ENCODE peak calls at places on chromosomes 3 and 15, in eight cellular contexts. T, H, E, U, Y, O, L and C are unnamed samples.

GRCh38 chr3:30505866-30506517 is 100.4 kb upstream of the TGFBR2 start:
- DNase-seq in Y (no peak), T (no peak), U (peak), H (no peak), L (no peak), E (no peak), O (no peak), C (peak)

GRCh38 chr3:148218222-148218621 is 479.5 kb upstream of the AGTR1 start:
- DNase-seq in L (no peak), E (no peak), U (no peak), H (no peak), O (no peak), Y (no peak), T (no peak), C (peak)

GRCh38 chr3:73419179-73419803 is 205.4 kb downstream of the PDZRN3 start:
- DNase-seq in E (peak), Y (no peak), O (no peak), H (no peak), T (no peak), U (peak), L (no peak), C (peak)

GRCh38 chr15:38545179-38545578 is 19.4 kb downstream of the RASGRP1 start:
- DNase-seq in Y (no peak), L (no peak), E (no peak), O (no peak), T (no peak), U (no peak), H (no peak), C (peak)

GRCh38 chr3:63779227-63779626 is 39.9 kb upstream of the C3orf49 start:
- DNase-seq in E (no peak), T (no peak), O (no peak), Y (no peak), H (no peak), L (no peak), U (no peak), C (no peak)

GRCh38 chr15:90099868-90100854 is 2.1 kb downstream of the IDH2 start:
- DNase-seq in T (no peak), U (peak), Y (no peak), O (peak), L (no peak), E (peak), H (no peak), C (peak)

GRCh38 chr3:71987828-71988227 is 202.9 kb upstream of the PROK2 start:
- DNase-seq in L (no peak), E (peak), O (no peak), T (peak), U (no peak), Y (no peak), H (no peak), C (no peak)

GRCh38 chr3:109081746-109082510 is 36.0 kb downstream of the MORC1 start:
- DNase-seq in O (no peak), T (peak), E (peak), L (no peak), U (peak), H (no peak), Y (peak), C (peak)

GRCh38 chr15:68230157-68231100 is 901 bp upstream of the CLN6 start:
- DNase-seq in T (no peak), U (no peak), Y (no peak), E (no peak), H (no peak), O (no peak), L (no peak), C (no peak)

GRCh38 chr15:38029741-38030140 is 95.3 kb downstream of the TMCO5A start:
- DNase-seq in Y (no peak), O (no peak), L (no peak), H (no peak), E (peak), U (peak), T (peak), C (peak)

GRCh38 chr15:95263751-95264150 is 1032.4 kb downstream of the MCTP2 start:
- DNase-seq in Y (no peak), E (no peak), L (no peak), U (no peak), T (no peak), O (no peak), H (no peak), C (no peak)

GRCh38 chr3:11567516-11568467 is 75.9 kb downstream of the VGLL4 start:
- DNase-seq in T (no peak), O (peak), H (no peak), L (no peak), U (peak), E (peak), Y (no peak), C (peak)

GRCh38 chr3:11154036-11154952 is at the start of gene HRH1:
- DNase-seq in O (no peak), U (no peak), H (peak), Y (peak), L (no peak), E (peak), T (peak), C (peak)

GRCh38 chr3:132180337-132180791 is 136.8 kb upstream of the ACP3 start:
- DNase-seq in T (peak), O (no peak), H (no peak), U (peak), L (no peak), Y (peak), E (peak), C (peak)

GRCh38 chr3:39284457-39284881 is 4.6 kb upstream of the CX3CR1 start:
- DNase-seq in O (no peak), U (no peak), L (no peak), T (no peak), H (no peak), Y (no peak), E (peak), C (peak)

GRCh38 chr15:40440300-40441011 is at the start of gene BAHD1:
- DNase-seq in E (peak), T (peak), U (peak), H (peak), L (peak), Y (peak), O (peak), C (peak)

GRCh38 chr15:42286445-42287029 is 13.3 kb upstream of the TMEM87A start:
- DNase-seq in L (no peak), Y (no peak), U (no peak), T (no peak), E (no peak), H (no peak), O (no peak), C (peak)

GRCh38 chr15:99928429-99928981 is 195.3 kb upstream of the LYSMD4 start:
- DNase-seq in O (peak), U (peak), H (peak), E (peak), Y (peak), T (peak), L (peak), C (peak)

GRCh38 chr15:41567870-41568269 is 8.9 kb downstream of the TYRO3 start:
- DNase-seq in E (no peak), U (no peak), T (no peak), Y (no peak), O (no peak), L (no peak), H (no peak), C (no peak)

GRCh38 chr15:98658831-98659699 is 10.7 kb downstream of the IGF1R start:
- DNase-seq in L (no peak), O (no peak), E (peak), U (peak), Y (peak), H (peak), T (peak), C (peak)

GRCh38 chr3:193754719-193755118 is 161.7 kb downstream of the OPA1 start:
- DNase-seq in L (no peak), O (no peak), H (no peak), T (no peak), E (no peak), U (no peak), Y (no peak), C (no peak)

GRCh38 chr15:101293122-101293521 is 1.9 kb downstream of the SNRPA1 start:
- DNase-seq in Y (no peak), E (no peak), L (no peak), H (no peak), U (no peak), O (no peak), T (no peak), C (no peak)

GRCh38 chr3:127005864-127006500 is 23.1 kb downstream of the PLXNA1 start:
- DNase-seq in E (peak), Y (no peak), O (no peak), H (no peak), L (no peak), U (peak), T (no peak), C (no peak)

GRCh38 chr15:31758126-31758525 is 272.2 kb upstream of the CHRNA7 start:
- DNase-seq in E (no peak), Y (no peak), T (peak), O (no peak), H (peak), L (no peak), U (no peak), C (no peak)

GRCh38 chr3:123036352-123037014 is 8.9 kb upstream of the SEMA5B start:
- DNase-seq in O (no peak), L (no peak), H (no peak), U (no peak), E (no peak), Y (no peak), T (peak), C (peak)

GRCh38 chr15:55218068-55218467 is 21.3 kb upstream of the RSL24D1 start:
- DNase-seq in H (no peak), L (no peak), O (no peak), T (no peak), E (no peak), Y (no peak), U (no peak), C (no peak)

GRCh38 chr15:58066042-58066867 is 744 bp upstream of the ALDH1A2 start:
- DNase-seq in H (peak), T (peak), Y (peak), L (peak), E (peak), O (peak), U (no peak), C (peak)

GRCh38 chr3:70360985-70361384 is 48.5 kb upstream of the MDFIC2 start:
- DNase-seq in E (peak), T (peak), Y (no peak), U (peak), L (no peak), O (no peak), H (no peak), C (peak)

GRCh38 chr15:68666120-68666811 is 87.5 kb downstream of the CORO2B start:
- DNase-seq in U (no peak), T (no peak), E (no peak), L (no peak), O (peak), Y (peak), H (no peak), C (no peak)

GRCh38 chr3:58657036-58657435 is 9.5 kb downstream of the FAM3D start:
- DNase-seq in Y (no peak), H (no peak), T (no peak), L (no peak), E (no peak), O (no peak), U (no peak), C (no peak)

GRCh38 chr3:58658508-58658907 is 8.1 kb downstream of the FAM3D start:
- DNase-seq in Y (no peak), L (no peak), U (no peak), H (no peak), T (no peak), E (no peak), O (no peak), C (no peak)

GRCh38 chr3:58660998-58661397 is 5.6 kb downstream of the FAM3D start:
- DNase-seq in H (no peak), T (no peak), E (no peak), U (no peak), L (no peak), O (no peak), Y (no peak), C (no peak)

GRCh38 chr3:58657571-58658141 is 8.9 kb downstream of the FAM3D start:
- DNase-seq in L (no peak), T (no peak), U (no peak), O (no peak), E (no peak), H (no peak), Y (no peak), C (no peak)

GRCh38 chr3:58659051-58659675 is 7.4 kb downstream of the FAM3D start:
- DNase-seq in T (peak), O (no peak), U (no peak), L (no peak), E (peak), Y (peak), H (no peak), C (peak)
- TF ChIP-seq CTCF in T (peak), O (no peak), U (peak), L (no peak), E (peak), Y (peak), H (peak), C (peak)

DNA sequence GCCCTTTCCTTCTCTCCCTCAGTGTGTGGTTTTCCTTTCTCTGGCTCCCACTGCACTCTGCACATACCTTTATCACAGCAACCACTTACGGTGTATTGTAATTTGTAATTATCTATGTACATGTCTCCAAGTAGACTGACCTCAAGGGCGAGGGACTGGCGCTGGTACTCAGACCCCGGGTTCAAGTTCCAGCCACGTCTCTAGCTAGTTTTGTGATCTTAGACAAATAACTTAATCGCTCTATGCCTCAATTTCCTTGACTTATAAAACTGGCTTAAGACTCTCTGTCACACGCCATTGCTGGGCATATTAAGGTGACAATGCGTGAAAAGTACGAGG is 603 bp upstream of the SENP2 start:
- DNase-seq in H (no peak), U (no peak), Y (no peak), E (no peak), O (no peak), T (no peak), L (no peak), C (no peak)
- H3K4me3 ChIP-seq in H (peak), U (peak), Y (peak), E (peak), O (peak), T (peak), L (peak), C (peak)

DNA sequence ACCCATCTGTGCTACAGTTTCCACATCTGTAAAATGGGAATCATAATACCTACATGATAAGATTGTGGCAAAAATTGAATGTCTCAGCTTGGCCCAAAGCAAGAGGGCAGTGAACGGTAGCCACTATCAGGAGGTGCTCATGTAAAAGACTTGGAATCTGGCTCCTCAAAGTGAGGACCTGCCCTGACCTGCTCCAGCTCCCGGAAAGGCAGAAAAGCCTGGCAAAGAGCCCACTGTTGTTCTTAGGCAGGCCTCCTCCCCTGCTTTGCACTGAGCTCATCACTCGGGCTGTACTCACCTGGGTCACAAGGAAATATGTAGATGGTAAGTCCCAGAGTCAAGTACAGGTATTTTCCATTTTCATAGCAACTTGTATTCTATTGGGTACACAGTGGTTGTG is 250.7 kb upstream of the TBL1XR1 start:
- DNase-seq in O (no peak), U (no peak), L (peak), T (no peak), E (no peak), Y (no peak), H (no peak), C (no peak)
- TF ChIP-seq CTCF in O (no peak), U (no peak), L (no peak), T (no peak), E (no peak), Y (no peak), H (no peak), C (no peak)

GRCh38 chr3:138433892-138434275 is 532 bp upstream of the ESYT3 start:
- DNase-seq in L (no peak), U (no peak), E (no peak), Y (no peak), O (no peak), H (no peak), T (no peak), C (no peak)

GRCh38 chr3:138437281-138437680 is 2.9 kb downstream of the ESYT3 start:
- DNase-seq in H (no peak), L (no peak), T (no peak), U (no peak), E (no peak), Y (no peak), O (no peak), C (no peak)

GRCh38 chr3:138434875-138435772 is 708 bp downstream of the ESYT3 start:
- DNase-seq in E (no peak), Y (peak), L (peak), O (no peak), T (no peak), U (no peak), H (no peak), C (no peak)

GRCh38 chr3:138434276-138434874 is at the start of gene ESYT3:
- DNase-seq in T (peak), U (peak), O (peak), H (peak), E (peak), L (peak), Y (peak), C (peak)

DNA sequence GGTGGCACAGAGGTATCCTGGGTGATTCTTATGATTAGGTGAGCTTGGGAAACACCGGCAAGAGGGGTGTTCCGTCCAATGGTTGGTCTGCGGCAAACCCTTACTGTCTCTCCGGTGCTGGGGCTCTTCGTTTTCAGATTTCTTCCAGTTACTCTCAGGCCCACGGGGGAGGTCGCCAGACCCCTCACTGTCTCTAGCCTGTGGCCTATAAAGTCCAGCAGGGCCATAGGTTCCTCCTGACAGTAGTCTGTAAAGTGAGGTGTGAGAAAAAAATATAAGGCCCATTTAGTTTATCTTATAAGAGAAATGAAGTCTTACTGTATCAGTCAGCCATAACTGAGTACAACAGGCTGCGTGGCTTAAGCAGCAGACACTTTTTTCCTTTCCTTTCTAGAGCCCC is 1.4 kb downstream of the ESYT3 start:
- DNase-seq in Y (no peak), L (no peak), E (no peak), U (no peak), H (no peak), O (no peak), T (no peak), C (no peak)
- H3K4me3 ChIP-seq in Y (peak), L (peak), E (no peak), U (no peak), H (peak), O (peak), T (no peak), C (no peak)

DNA sequence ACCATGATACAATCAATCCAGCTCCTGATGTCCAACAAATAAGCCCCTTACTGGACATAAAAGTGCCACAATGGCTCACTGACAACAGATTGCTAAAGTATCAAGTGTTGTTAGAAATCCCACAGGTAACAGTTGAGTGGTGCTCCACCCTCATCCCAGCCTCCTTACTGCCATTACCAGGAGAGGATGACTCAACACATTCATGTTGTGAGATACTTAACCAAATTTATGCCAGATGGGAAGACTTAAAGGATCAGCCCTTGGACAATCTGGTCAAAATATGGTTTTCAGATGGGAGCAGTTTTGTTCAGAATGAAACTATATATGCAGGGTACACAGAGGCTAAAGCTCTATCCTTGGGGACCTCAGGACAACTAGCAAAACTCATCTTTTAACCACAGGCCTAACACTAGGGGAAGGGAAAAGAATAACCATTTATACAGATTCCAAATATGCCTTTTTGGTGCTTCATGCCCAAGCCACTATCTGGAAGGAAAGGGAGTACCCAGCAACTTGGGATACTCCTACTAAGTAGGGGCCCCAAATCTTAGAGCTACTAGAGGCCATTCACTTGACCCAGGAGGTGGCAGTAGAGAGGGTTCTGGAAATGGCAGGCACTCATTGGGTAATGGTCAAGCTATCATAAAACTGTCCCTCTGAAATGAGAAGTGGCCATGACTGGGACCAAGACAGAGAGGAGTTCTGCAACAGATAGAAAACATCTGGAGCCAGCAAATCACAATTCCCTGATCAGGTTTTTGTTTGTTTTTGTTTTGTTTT is 6.9 kb upstream of the ZNF662 start:
- DNase-seq in Y (no peak), T (no peak), L (no peak), O (no peak), U (no peak), E (no peak), H (no peak), C (no peak)
- TF ChIP-seq CTCF in Y (no peak), T (no peak), L (no peak), O (no peak), U (no peak), E (no peak), H (no peak), C (peak)

GRCh38 chr15:70794596-70795310 is 31.4 kb upstream of the UACA start:
- DNase-seq in E (peak), L (no peak), U (peak), T (no peak), O (no peak), Y (no peak), H (no peak), C (peak)
- H3K4me3 ChIP-seq in E (peak), L (no peak), U (peak), T (no peak), O (peak), Y (no peak), H (no peak), C (peak)

GRCh38 chr3:163779396-163780344 is 1298.6 kb downstream of the SI start:
- DNase-seq in T (peak), H (no peak), Y (no peak), L (no peak), O (no peak), U (no peak), E (no peak), C (no peak)
- TF ChIP-seq CTCF in T (peak), H (no peak), Y (no peak), L (no peak), O (no peak), U (no peak), E (no peak), C (no peak)

GRCh38 chr3:75655501-75655904 is 8.6 kb upstream of the FRG2C start:
- DNase-seq in O (no peak), T (no peak), E (no peak), L (no peak), Y (peak), H (no peak), U (no peak), C (no peak)
- H3K4me3 ChIP-seq in O (peak), T (no peak), E (no peak), L (no peak), Y (peak), H (no peak), U (no peak), C (no peak)